ENCODE peak calls at places on chromosome 14, in six cellular contexts. A, W, R, J, E and Y are unnamed samples.
A peak's percentile ranks its signal among the peaks of the same experiment; 100 is the strongest.

GRCh38 chr14:27528328-27528727 is 930.5 kb upstream of the NOVA1 start:
- DNase-seq in A (no peak), W (no peak), R (peak; percentile 24), J (no peak), E (no peak), Y (peak; percentile 0)

GRCh38 chr14:70448633-70449032 is 3.3 kb upstream of the ADAM21 start:
- DNase-seq in A (no peak), W (no peak), R (peak; percentile 40), J (no peak), E (no peak), Y (no peak)

GRCh38 chr14:42140831-42141279 is 534.2 kb downstream of the LRFN5 start:
- DNase-seq in A (no peak), W (no peak), R (peak; percentile 4), J (no peak), E (no peak), Y (peak; percentile 82)

GRCh38 chr14:85296466-85297210 is 233.3 kb upstream of the FLRT2 start:
- DNase-seq in A (no peak), W (no peak), R (peak; percentile 79), J (no peak), E (no peak), Y (peak; percentile 48)

GRCh38 chr14:98633380-98633779 is 638.6 kb downstream of the BCL11B start:
- DNase-seq in A (no peak), W (no peak), R (no peak), J (no peak), E (no peak), Y (no peak)

GRCh38 chr14:38171197-38171596 is 36.5 kb upstream of the SSTR1 start:
- DNase-seq in A (peak; percentile 29), W (no peak), R (no peak), J (no peak), E (no peak), Y (no peak)

GRCh38 chr14:30656190-30656632 is 34.1 kb downstream of the SCFD1 start:
- DNase-seq in A (peak; percentile 26), W (no peak), R (peak; percentile 48), J (no peak), E (peak; percentile 12), Y (no peak)

GRCh38 chr14:28766505-28767238 is at the start of gene FOXG1:
- DNase-seq in A (no peak), W (no peak), R (peak; percentile 34), J (no peak), E (no peak), Y (no peak)

GRCh38 chr14:54935958-54936357 is 33.3 kb upstream of the GCH1 start:
- DNase-seq in A (no peak), W (no peak), R (peak; percentile 64), J (no peak), E (no peak), Y (peak; percentile 26)

GRCh38 chr14:64673329-64673728 is 30.9 kb upstream of the PLEKHG3 start:
- DNase-seq in A (no peak), W (no peak), R (no peak), J (no peak), E (no peak), Y (no peak)

GRCh38 chr14:104724407-104724980 is 465 bp downstream of the ADSS1 start:
- DNase-seq in A (peak; percentile 40), W (peak; percentile 68), R (no peak), J (peak; percentile 83), E (peak; percentile 77), Y (no peak)

GRCh38 chr14:73787760-73788508 is 63.7 kb upstream of the PTGR2 start:
- DNase-seq in A (no peak), W (no peak), R (peak; percentile 60), J (no peak), E (no peak), Y (no peak)

GRCh38 chr14:72559227-72559626 is 334.7 kb downstream of the DPF3 start:
- DNase-seq in A (no peak), W (no peak), R (no peak), J (no peak), E (no peak), Y (peak; percentile 40)

GRCh38 chr14:85660243-85660922 is 130.4 kb downstream of the FLRT2 start:
- DNase-seq in A (no peak), W (no peak), R (no peak), J (no peak), E (no peak), Y (no peak)

GRCh38 chr14:53153702-53154112 is 584 bp upstream of the DDHD1 start:
- DNase-seq in A (no peak), W (no peak), R (no peak), J (no peak), E (no peak), Y (no peak)

GRCh38 chr14:38399652-38400051 is 143.8 kb upstream of the CLEC14A start:
- DNase-seq in A (no peak), W (no peak), R (no peak), J (no peak), E (no peak), Y (no peak)

GRCh38 chr14:54487771-54488170 is 1.0 kb downstream of the GMFB start:
- DNase-seq in A (no peak), W (no peak), R (peak; percentile 58), J (no peak), E (no peak), Y (no peak)

GRCh38 chr14:81561084-81561775 is 27.6 kb upstream of the SEL1L start:
- DNase-seq in A (no peak), W (no peak), R (no peak), J (no peak), E (no peak), Y (peak; percentile 59)

GRCh38 chr14:87170179-87170578 is 822.8 kb downstream of the GALC start:
- DNase-seq in A (no peak), W (no peak), R (no peak), J (no peak), E (no peak), Y (no peak)

GRCh38 chr14:105197274-105197673 is 16.2 kb upstream of the NUDT14 start:
- DNase-seq in A (no peak), W (no peak), R (peak; percentile 67), J (peak; percentile 72), E (peak; percentile 82), Y (no peak)

GRCh38 chr14:74890262-74890661 is 8.5 kb downstream of the DLST start:
- DNase-seq in A (no peak), W (no peak), R (no peak), J (no peak), E (no peak), Y (no peak)

GRCh38 chr14:74891870-74892269 is 10.2 kb downstream of the DLST start:
- DNase-seq in A (no peak), W (no peak), R (peak; percentile 40), J (no peak), E (no peak), Y (no peak)

GRCh38 chr14:74893614-74894091 is 11.9 kb downstream of the DLST start:
- DNase-seq in A (no peak), W (no peak), R (no peak), J (no peak), E (no peak), Y (no peak)

GRCh38 chr14:74896400-74896799 is 14.7 kb downstream of the DLST start:
- DNase-seq in A (no peak), W (no peak), R (no peak), J (no peak), E (no peak), Y (no peak)

DNA sequence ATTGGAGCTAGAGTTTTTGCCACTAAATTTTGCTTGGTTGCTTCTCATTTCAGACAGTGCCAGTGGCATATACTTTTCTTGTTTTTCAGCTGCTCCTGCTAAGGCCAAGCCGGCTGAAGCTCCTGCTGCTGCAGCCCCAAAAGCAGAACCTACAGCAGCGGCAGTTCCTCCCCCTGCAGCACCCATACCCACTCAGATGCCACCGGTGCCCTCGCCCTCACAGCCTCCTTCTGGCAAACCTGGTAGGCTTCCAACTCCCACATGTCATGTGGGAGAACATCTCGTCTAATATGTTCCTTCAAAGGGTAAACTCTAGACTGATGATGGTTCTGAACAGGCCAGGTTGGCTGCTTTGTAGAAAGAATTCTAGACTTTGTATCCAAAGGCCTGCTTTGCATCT is 11.0 kb downstream of the DLST start:
- DNase-seq in A (no peak), W (no peak), R (no peak), J (no peak), E (no peak), Y (no peak)
- H3K27ac ChIP-seq in A (peak overlapping the region; percentile 31), W (peak overlapping the region; percentile 20), R (no peak overlapping the region), J (no peak overlapping the region), E (no peak overlapping the region), Y (no peak overlapping the region)

GRCh38 chr14:33716921-33717320 is 234.0 kb downstream of the EGLN3 start:
- DNase-seq in A (no peak), W (no peak), R (no peak), J (no peak), E (no peak), Y (no peak)
- H3K27ac ChIP-seq in A (no peak overlapping the region), W (no peak overlapping the region), R (no peak overlapping the region), J (no peak overlapping the region), E (no peak overlapping the region), Y (no peak overlapping the region)

DNA sequence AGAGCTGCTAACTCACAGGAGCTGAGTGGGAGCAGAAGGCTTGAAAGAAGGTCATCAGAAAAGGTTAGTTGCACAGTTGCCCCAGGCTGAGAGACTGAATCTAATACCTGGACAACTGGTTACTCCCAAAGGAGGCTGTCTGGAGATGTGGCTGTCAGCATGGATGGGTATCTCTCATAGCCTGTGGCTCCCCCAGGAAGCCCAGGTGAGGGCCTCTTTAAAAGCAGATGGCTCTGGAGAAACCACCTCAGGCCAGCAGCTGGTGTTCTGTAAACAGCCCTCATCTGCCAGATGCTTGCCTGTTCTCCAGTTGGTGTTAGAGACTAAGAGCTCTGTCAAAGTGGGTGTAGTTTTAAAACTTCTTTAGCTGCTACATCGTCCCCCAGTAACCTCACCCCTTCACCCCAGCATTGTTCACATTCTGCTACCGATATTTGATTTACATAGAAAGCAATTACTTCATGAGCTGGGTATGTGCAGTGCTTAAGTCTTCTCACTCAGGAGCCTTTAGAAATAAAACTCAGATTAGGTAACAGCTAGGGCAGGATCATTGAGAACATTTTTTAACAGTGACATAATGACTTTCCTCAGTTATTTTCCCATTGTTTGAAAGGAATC is 25.8 kb downstream of the DACT1 start:
- DNase-seq in A (peak; percentile 28), W (no peak), R (peak; percentile 77), J (no peak), E (no peak), Y (no peak)
- H3K27ac ChIP-seq in A (no peak overlapping the region), W (no peak overlapping the region), R (peak overlapping the region; percentile 93), J (no peak overlapping the region), E (no peak overlapping the region), Y (peak overlapping the region; percentile 32)

DNA sequence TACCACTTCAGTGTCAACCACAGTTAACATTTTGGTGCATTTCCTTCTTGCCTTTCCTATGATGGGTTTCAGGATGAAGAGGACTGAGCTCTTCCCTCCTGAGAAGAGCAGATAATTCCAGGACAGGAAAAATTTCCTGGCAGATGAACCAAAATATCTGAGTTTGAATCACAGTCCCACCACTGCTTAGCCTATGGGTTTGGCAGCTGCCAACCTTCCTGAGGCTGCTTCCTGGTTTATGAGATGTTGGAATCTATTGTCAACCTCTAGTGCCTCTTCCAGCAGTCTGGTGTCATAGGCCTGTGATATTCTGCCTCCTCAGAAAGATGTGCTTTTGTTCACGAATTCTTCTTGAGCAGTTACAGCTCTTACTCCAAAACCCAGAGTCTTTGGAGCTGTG is 197.4 kb upstream of the FRMD6 start:
- DNase-seq in A (no peak), W (no peak), R (no peak), J (no peak), E (no peak), Y (no peak)
- H3K27ac ChIP-seq in A (no peak overlapping the region), W (no peak overlapping the region), R (no peak overlapping the region), J (no peak overlapping the region), E (no peak overlapping the region), Y (peak overlapping the region; percentile 32)